ENCODE peak calls at places on chromosomes 2 and 18, in six cellular contexts. I is left ventricle myocardium inferior, L is tibial nerve, Y is neural progenitor cell, P is tibial artery, O is fibroblast of villous mesenchyme. G is an unnamed sample.

GRCh38 chr2:42513252-42513918 is 19.6 kb upstream of the KCNG3 start:
- DNase-seq in I (no peak), L (no peak), Y (peak), P (no peak), O (peak), G (peak)

GRCh38 chr18:48622911-48623431 is 84.1 kb downstream of the CTIF start:
- DNase-seq in I (no peak), L (no peak), Y (no peak), P (no peak), O (no peak), G (no peak)

GRCh38 chr2:1591978-1592907 is 152.1 kb downstream of the PXDN start:
- DNase-seq in I (peak), L (peak), Y (peak), P (peak), O (peak), G (peak)

GRCh38 chr18:57630759-57631660 is 9.4 kb upstream of the NARS1 start:
- DNase-seq in I (no peak), L (no peak), Y (no peak), P (no peak), O (no peak), G (no peak)

GRCh38 chr2:238847841-238848565 is at the start of gene TWIST2:
- DNase-seq in I (peak), L (peak), Y (peak), P (peak), O (peak), G (peak)

GRCh38 chr2:70044290-70045040 is 42.8 kb upstream of the PCBP1 start:
- DNase-seq in I (no peak), L (no peak), Y (no peak), P (no peak), O (no peak), G (peak)

GRCh38 chr2:39050109-39050508 is 70.7 kb downstream of the SOS1 start:
- DNase-seq in I (no peak), L (no peak), Y (no peak), P (no peak), O (no peak), G (peak)

GRCh38 chr2:65504814-65505697 is 72.7 kb upstream of the SPRED2 start:
- DNase-seq in I (no peak), L (no peak), Y (no peak), P (no peak), O (no peak), G (peak)

GRCh38 chr2:237201461-237202287 is 116.0 kb downstream of the COPS8 start:
- DNase-seq in I (no peak), L (no peak), Y (no peak), P (peak), O (peak), G (peak)

GRCh38 chr2:201363857-201364560 is 6.9 kb upstream of the FLACC1 start:
- DNase-seq in I (no peak), L (no peak), Y (peak), P (no peak), O (peak), G (peak)

GRCh38 chr2:159003555-159003954 is 35.1 kb downstream of the TANC1 start:
- DNase-seq in I (no peak), L (no peak), Y (no peak), P (no peak), O (no peak), G (no peak)

GRCh38 chr2:240558229-240558885 is 569 bp upstream of the ANKMY1 start:
- DNase-seq in I (no peak), L (no peak), Y (peak), P (no peak), O (no peak), G (no peak)

GRCh38 chr2:44107086-44107740 is 61.5 kb upstream of the PPM1B start:
- DNase-seq in I (no peak), L (no peak), Y (no peak), P (no peak), O (no peak), G (no peak)

GRCh38 chr18:69216390-69216789 is 184.3 kb upstream of the DOK6 start:
- DNase-seq in I (no peak), L (no peak), Y (no peak), P (no peak), O (no peak), G (no peak)

GRCh38 chr2:117958186-117958585 is 55.7 kb downstream of the CCDC93 start:
- DNase-seq in I (no peak), L (no peak), Y (no peak), P (no peak), O (peak), G (peak)

GRCh38 chr2:17441790-17442189 is 76.5 kb downstream of the RAD51AP2 start:
- DNase-seq in I (no peak), L (no peak), Y (no peak), P (no peak), O (no peak), G (no peak)

GRCh38 chr2:233832869-233833812 is 21.2 kb downstream of the HJURP start:
- DNase-seq in I (no peak), L (no peak), Y (peak), P (peak), O (peak), G (peak)

GRCh38 chr2:235390108-235390815 is 103.6 kb upstream of the AGAP1 start:
- DNase-seq in I (no peak), L (no peak), Y (no peak), P (no peak), O (peak), G (no peak)

GRCh38 chr2:238398577-238398976 is 28.1 kb upstream of the ASB1 start:
- DNase-seq in I (no peak), L (no peak), Y (peak), P (no peak), O (no peak), G (no peak)

GRCh38 chr2:108403494-108403893 is 25.7 kb downstream of the SULT1C4 start:
- DNase-seq in I (no peak), L (peak), Y (peak), P (no peak), O (peak), G (no peak)

GRCh38 chr2:202251494-202251893 is 13.1 kb upstream of the SUMO1 start:
- DNase-seq in I (no peak), L (no peak), Y (no peak), P (no peak), O (peak), G (no peak)

GRCh38 chr2:145551661-145552060 is 1031.7 kb upstream of the ZEB2 start:
- DNase-seq in I (no peak), L (no peak), Y (no peak), P (no peak), O (no peak), G (no peak)

GRCh38 chr18:23115683-23116096 is 19.6 kb upstream of the CABLES1 start:
- DNase-seq in I (no peak), L (no peak), Y (no peak), P (no peak), O (peak), G (peak)

GRCh38 chr18:3665780-3666525 is 216.0 kb downstream of the TGIF1 start:
- DNase-seq in I (peak), L (peak), Y (peak), P (peak), O (peak), G (peak)

GRCh38 chr2:65403529-65403915 is 28.9 kb downstream of the SPRED2 start:
- DNase-seq in I (no peak), L (no peak), Y (no peak), P (no peak), O (no peak), G (no peak)

GRCh38 chr2:66869076-66869475 is 434.2 kb downstream of the MEIS1 start:
- DNase-seq in I (no peak), L (no peak), Y (no peak), P (no peak), O (peak), G (peak)

GRCh38 chr2:29187926-29188325 is 72.7 kb downstream of the CLIP4 start:
- DNase-seq in I (no peak), L (no peak), Y (no peak), P (no peak), O (peak), G (no peak)

GRCh38 chr2:61732787-61733186 is 121.1 kb downstream of the FAM161A start:
- DNase-seq in I (no peak), L (no peak), Y (no peak), P (no peak), O (no peak), G (no peak)

GRCh38 chr2:238929242-238930081 is 81.6 kb downstream of the TWIST2 start:
- DNase-seq in I (peak), L (peak), Y (no peak), P (peak), O (peak), G (peak)

GRCh38 chr2:181673178-181673577 is 7.1 kb downstream of the NEUROD1 start:
- DNase-seq in I (no peak), L (no peak), Y (no peak), P (no peak), O (no peak), G (peak)

GRCh38 chr2:112276954-112277353 is 1.6 kb downstream of the ZC3H6 start:
- DNase-seq in I (no peak), L (no peak), Y (no peak), P (no peak), O (no peak), G (no peak)
- H3K4me3 ChIP-seq in I (peak), L (no peak), Y (peak), P (peak), O (peak), G (peak)

DNA sequence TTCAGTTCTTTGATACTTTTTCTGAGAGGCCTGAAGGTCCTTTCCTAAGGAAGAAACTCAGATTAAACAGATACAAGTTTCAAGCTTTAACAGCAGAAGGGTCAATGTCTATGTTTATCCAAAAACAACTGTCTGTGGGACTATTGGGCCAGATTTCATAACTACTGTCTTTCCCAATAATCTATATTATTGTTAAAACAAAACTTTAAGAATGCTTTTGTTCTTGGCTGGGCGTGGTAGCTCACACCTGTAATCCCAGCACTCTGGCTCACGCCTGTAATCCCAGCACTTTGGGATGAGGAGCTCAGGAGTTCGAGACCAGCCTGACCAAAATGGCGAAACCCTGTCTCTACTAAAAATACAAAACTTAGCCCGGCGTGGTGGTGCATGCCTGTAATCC is 2.4 kb upstream of the PDCL3 start:
- DNase-seq in I (no peak), L (no peak), Y (no peak), P (no peak), O (no peak), G (no peak)
- H3K4me3 ChIP-seq in I (no peak), L (no peak), Y (no peak), P (no peak), O (no peak), G (no peak)

GRCh38 chr18:51342815-51343214 is 145.3 kb upstream of the MEX3C start:
- DNase-seq in I (no peak), L (no peak), Y (no peak), P (no peak), O (peak), G (peak)

GRCh38 chr18:51337406-51337805 is 139.9 kb upstream of the MEX3C start:
- DNase-seq in I (no peak), L (no peak), Y (no peak), P (no peak), O (peak), G (no peak)

GRCh38 chr18:51340332-51340731 is 142.9 kb upstream of the MEX3C start:
- DNase-seq in I (no peak), L (no peak), Y (no peak), P (no peak), O (no peak), G (no peak)

DNA sequence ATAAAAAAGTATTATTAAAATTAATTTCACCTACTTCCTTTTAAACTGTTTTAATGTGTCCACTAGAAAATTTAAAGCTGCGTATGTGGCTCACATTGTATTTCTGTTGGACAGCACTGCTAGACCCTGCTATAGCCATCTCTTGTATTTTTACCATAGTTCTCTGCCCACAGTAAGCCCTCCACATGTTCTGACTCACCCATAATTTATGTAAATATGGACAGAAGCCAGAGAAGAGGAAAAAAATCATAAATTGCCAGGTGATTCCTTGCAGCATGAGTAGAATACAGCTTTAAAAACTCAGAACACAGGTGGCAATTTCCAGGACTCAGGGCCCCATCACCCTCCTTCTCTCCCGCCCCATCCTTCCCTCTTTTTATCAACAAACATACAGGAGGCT is 142.4 kb upstream of the MEX3C start:
- DNase-seq in I (no peak), L (no peak), Y (no peak), P (no peak), O (peak), G (peak)
- H3K4me3 ChIP-seq in I (no peak), L (no peak), Y (no peak), P (no peak), O (no peak), G (no peak)

GRCh38 chr18:13232971-13233565 is 14.5 kb downstream of the LDLRAD4 start:
- DNase-seq in I (no peak), L (no peak), Y (no peak), P (peak), O (no peak), G (no peak)
- H3K4me3 ChIP-seq in I (peak), L (no peak), Y (no peak), P (no peak), O (no peak), G (no peak)

GRCh38 chr2:102109016-102109415 is 33.5 kb upstream of the IL1R1 start:
- DNase-seq in I (no peak), L (no peak), Y (no peak), P (no peak), O (no peak), G (no peak)
- H3K4me3 ChIP-seq in I (no peak), L (no peak), Y (no peak), P (no peak), O (no peak), G (no peak)